ENCODE peak calls at places on chromosomes 16 and 17, in ten cellular contexts. H, N, J, A, Q, Y, V, R, S and T are unnamed samples.

GRCh38 chr17:57603978-57604377 is 141.1 kb downstream of the CCDC182 start:
- DNase-seq in A (no peak), Y (no peak), V (peak; percentile 45), Q (peak; percentile 76), S (peak; percentile 41), R (no peak), N (peak; percentile 25), H (peak; percentile 48), J (no peak), T (no peak)

GRCh38 chr16:8641671-8642070 is 20.2 kb downstream of the METTL22 start:
- DNase-seq in Q (no peak), H (no peak), V (no peak), N (no peak), A (no peak), Y (no peak), R (no peak), S (no peak), J (no peak), T (no peak)

GRCh38 chr16:3401719-3402397 is 843 bp downstream of the ZNF174 start:
- DNase-seq in Q (peak; percentile 23), N (no peak), V (no peak), H (no peak), R (no peak), S (no peak), J (peak; percentile 24), A (no peak), Y (no peak), T (no peak)

GRCh38 chr17:81427446-81428120 is 32.3 kb downstream of the BAHCC1 start:
- DNase-seq in R (no peak), S (peak; percentile 60), Q (no peak), V (peak; percentile 78), N (peak; percentile 59), Y (no peak), H (peak; percentile 43), A (peak; percentile 70), J (no peak), T (no peak)

GRCh38 chr17:6831662-6832263 is at the start of gene TEKT1:
- DNase-seq in S (peak; percentile 87), R (peak; percentile 67), J (peak; percentile 90), A (peak; percentile 68), Q (no peak), N (peak; percentile 56), Y (no peak), H (peak; percentile 85), V (peak; percentile 87), T (peak; percentile 32)

GRCh38 chr16:10577305-10578202 is 2.8 kb downstream of the EMP2 start:
- DNase-seq in H (peak; percentile 7), J (no peak), N (no peak), Y (no peak), R (no peak), S (no peak), Q (no peak), A (peak; percentile 42), V (peak; percentile 72), T (peak; percentile 34)

GRCh38 chr17:46742539-46743270 is 75.8 kb downstream of the WNT3 start:
- DNase-seq in Y (peak; percentile 18), S (peak; percentile 39), H (peak; percentile 67), V (peak; percentile 73), N (peak; percentile 88), R (peak; percentile 57), Q (peak; percentile 24), A (no peak), J (no peak), T (no peak)

GRCh38 chr16:102060-102855 is 24.2 kb downstream of the MPG start:
- DNase-seq in Q (no peak), J (no peak), R (peak; percentile 65), V (peak; percentile 42), N (no peak), Y (no peak), H (peak; percentile 38), A (peak; percentile 74), S (no peak), T (peak; percentile 90)

GRCh38 chr16:24288516-24288915 is 32.4 kb downstream of the CACNG3 start:
- DNase-seq in H (no peak), A (no peak), N (no peak), V (no peak), Q (no peak), Y (no peak), R (no peak), S (no peak), J (no peak), T (no peak)

GRCh38 chr17:60425626-60426025 is 3.3 kb downstream of the CHCT1 start:
- DNase-seq in J (no peak), A (no peak), V (no peak), Y (no peak), S (no peak), N (no peak), Q (no peak), R (no peak), H (no peak), T (no peak)

DNA sequence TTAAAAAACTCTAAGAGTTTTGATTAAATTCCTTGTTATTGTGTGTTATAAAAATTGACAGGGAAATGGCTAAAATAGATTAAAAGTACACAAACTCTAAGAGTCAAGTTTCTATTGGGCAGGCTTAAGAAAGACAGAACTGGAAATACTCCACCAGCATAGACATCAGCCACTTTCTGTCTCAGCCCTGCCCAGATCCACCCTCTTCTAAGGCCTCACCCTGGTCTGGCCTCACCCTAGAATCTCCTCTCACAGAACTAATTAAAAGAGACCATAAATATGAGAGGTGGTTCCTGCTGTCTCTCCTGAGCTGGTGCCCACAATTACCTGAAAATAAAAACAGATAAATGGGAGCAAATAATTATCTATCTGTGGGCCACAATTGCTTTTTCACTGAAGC is 1951.0 kb downstream of the TP53TG3F start:
- DNase-seq in H (no peak), N (no peak), Y (no peak), S (no peak), Q (no peak), V (no peak), J (no peak), R (no peak), A (no peak), T (no peak)
- H3K9me3 ChIP-seq in H (no peaks in the 10 kb centered on the region), N (peaks cover 4% of the 10 kb centered on the region), Y (no peaks in the 10 kb centered on the region), S (peaks cover 11% of the 10 kb centered on the region), Q (no peaks in the 10 kb centered on the region), V (no peaks in the 10 kb centered on the region), J (peaks cover 32% of the 10 kb centered on the region), R (peaks cover 4% of the 10 kb centered on the region), A (no peaks in the 10 kb centered on the region), T (no peaks in the 10 kb centered on the region)

GRCh38 chr17:79713391-79713790 is 17.4 kb upstream of the ENPP7 start:
- DNase-seq in N (no peak), S (no peak), Y (no peak), H (peak; percentile 61), V (no peak), J (no peak), Q (no peak), A (no peak), R (no peak), T (no peak)

GRCh38 chr17:79715318-79716182 is 15.2 kb upstream of the ENPP7 start:
- DNase-seq in H (no peak), V (no peak), J (no peak), N (peak; percentile 93), R (no peak), S (no peak), Y (no peak), Q (no peak), A (no peak), T (no peak)

GRCh38 chr17:79714746-79715145 is 16.0 kb upstream of the ENPP7 start:
- DNase-seq in V (no peak), N (no peak), S (no peak), R (no peak), Q (no peak), H (no peak), A (no peak), Y (no peak), J (no peak), T (no peak)

GRCh38 chr17:79716183-79716797 is 14.5 kb upstream of the ENPP7 start:
- DNase-seq in Q (no peak), H (no peak), N (no peak), Y (no peak), R (no peak), J (no peak), V (no peak), S (no peak), A (no peak), T (no peak)

DNA sequence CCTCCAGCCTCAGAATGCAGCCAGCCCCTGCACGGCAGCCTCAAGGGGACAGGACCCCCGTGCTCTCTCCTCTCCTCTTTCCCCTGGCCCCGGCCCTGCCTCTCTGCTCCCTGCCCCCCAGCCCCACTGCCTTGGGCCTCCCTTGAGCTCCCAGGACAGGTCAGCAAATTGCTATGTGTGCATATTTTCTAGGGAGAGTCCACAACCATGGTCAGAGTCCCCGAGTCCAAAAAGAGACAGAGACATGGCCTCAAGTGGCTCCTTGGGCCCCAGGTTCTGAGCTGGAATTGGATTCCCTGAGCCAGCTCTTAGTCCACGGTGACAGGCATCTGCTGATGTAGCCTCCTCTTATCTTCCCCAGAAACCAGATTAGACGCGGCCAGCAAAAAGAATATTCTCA is 16.6 kb upstream of the ENPP7 start:
- DNase-seq in V (no peak), S (no peak), Y (no peak), H (no peak), Q (no peak), J (no peak), A (no peak), R (no peak), N (peak; percentile 72), T (no peak)
- H3K9me3 ChIP-seq in V (no peaks in the 10 kb centered on the region), S (no peaks in the 10 kb centered on the region), Y (no peaks in the 10 kb centered on the region), H (no peaks in the 10 kb centered on the region), Q (peaks cover 7% of the 10 kb centered on the region), J (no peaks in the 10 kb centered on the region), A (no peaks in the 10 kb centered on the region), R (no peaks in the 10 kb centered on the region), N (no peaks in the 10 kb centered on the region), T (no peaks in the 10 kb centered on the region)

DNA sequence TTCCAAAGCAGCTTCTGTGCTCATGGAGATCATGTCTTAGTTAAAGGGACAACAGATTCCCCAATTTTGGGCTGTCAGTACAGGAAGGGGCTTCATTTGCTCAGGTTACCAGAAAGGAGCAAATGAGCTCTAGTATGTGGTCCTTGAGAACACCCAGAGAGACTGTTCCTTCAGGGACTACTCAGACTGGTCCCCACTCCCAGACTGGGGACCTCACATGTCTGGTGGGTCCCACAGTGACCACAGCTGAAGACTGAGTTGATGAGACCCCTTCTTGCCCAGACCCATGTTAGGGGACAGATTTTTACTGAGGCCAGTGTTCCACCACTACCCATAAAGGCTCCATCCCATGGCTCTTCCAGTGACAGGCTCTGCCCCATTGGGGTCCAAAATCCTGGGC is 1695.2 kb downstream of the TP53TG3F start:
- DNase-seq in J (no peak), H (no peak), A (no peak), N (no peak), V (no peak), R (no peak), S (no peak), Y (no peak), Q (no peak), T (no peak)
- H3K9me3 ChIP-seq in J (peaks cover 34% of the 10 kb centered on the region), H (no peaks in the 10 kb centered on the region), A (no peaks in the 10 kb centered on the region), N (peaks cover 1% of the 10 kb centered on the region), V (peaks cover 7% of the 10 kb centered on the region), R (peaks cover 5% of the 10 kb centered on the region), S (peaks cover 24% of the 10 kb centered on the region), Y (no peaks in the 10 kb centered on the region), Q (peaks cover 7% of the 10 kb centered on the region), T (no peaks in the 10 kb centered on the region)

DNA sequence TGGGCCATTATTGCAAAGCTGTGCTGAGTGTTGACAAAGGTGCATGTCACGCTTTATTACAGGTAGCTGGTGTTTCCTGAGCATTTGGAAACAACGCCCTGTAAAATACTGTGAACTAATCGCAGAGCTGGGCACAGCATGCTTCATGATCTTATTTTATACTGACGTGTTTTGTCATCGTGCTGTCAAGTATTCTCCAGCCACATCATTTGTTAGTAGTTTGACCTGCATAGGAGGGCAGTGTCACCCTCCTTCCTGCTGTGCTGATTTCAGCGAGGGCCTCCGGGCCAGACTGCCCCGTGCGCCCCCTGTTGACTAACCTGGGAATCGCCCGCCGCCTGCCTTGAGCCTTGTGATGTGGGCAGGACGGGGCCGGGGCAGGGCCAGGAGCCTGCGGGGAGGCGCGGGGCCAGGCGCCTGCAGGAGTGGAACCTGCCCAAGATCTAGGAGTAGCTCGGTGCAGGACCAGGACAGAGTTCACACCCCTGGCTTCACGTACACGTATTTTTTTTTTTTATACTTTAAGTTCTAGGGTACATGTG is 820.7 kb downstream of the KCNJ18 start:
- DNase-seq in N (no peak), R (no peak), A (no peak), H (no peak), V (no peak), Q (no peak), S (no peak), J (no peak), Y (no peak), T (no peak)
- H3K9me3 ChIP-seq in N (peaks cover 6% of the 10 kb centered on the region), R (peaks cover 3% of the 10 kb centered on the region), A (no peaks in the 10 kb centered on the region), H (no peaks in the 10 kb centered on the region), V (no peaks in the 10 kb centered on the region), Q (no peaks in the 10 kb centered on the region), S (peaks cover 22% of the 10 kb centered on the region), J (peaks cover 28% of the 10 kb centered on the region), Y (no peaks in the 10 kb centered on the region), T (no peaks in the 10 kb centered on the region)